ENCODE peak calls at places on chromosomes 11 and 22, in five cellular contexts. X, S, M, D and E are unnamed samples.
A peak's percentile ranks its signal among the peaks of the same experiment; 100 is the strongest.

GRCh38 chr11:66443602-66444001 is 5.0 kb upstream of the MRPL11 start:
- DNase-seq in S (no peak), M (no peak), D (no peak), X (no peak), E (no peak)

GRCh38 chr22:42544686-42545085 is 9.1 kb upstream of the SERHL2 start:
- DNase-seq in S (no peak), D (no peak), M (no peak), X (no peak), E (no peak)

GRCh38 chr11:67264886-67265632 is 1.2 kb upstream of the GRK2 start:
- DNase-seq in X (no peak), D (peak; percentile 15), S (no peak), M (peak; percentile 35), E (no peak)

GRCh38 chr11:124070906-124071621 is 29.9 kb upstream of the OR10G7 start:
- DNase-seq in M (peak; percentile 72), D (peak; percentile 25), X (no peak), S (peak; percentile 92), E (peak; percentile 24)

GRCh38 chr11:43969543-43969942 is 27.1 kb downstream of the C11orf96 start:
- DNase-seq in M (no peak), X (no peak), D (no peak), S (peak; percentile 82), E (no peak)

GRCh38 chr11:76838422-76839068 is 22.2 kb upstream of the ACER3 start:
- DNase-seq in X (no peak), S (no peak), D (peak; percentile 14), M (no peak), E (no peak)

GRCh38 chr11:120523196-120523595 is 11.6 kb downstream of the GRIK4 start:
- DNase-seq in D (no peak), M (no peak), X (peak; percentile 26), S (peak; percentile 65), E (no peak)

GRCh38 chr11:61004037-61004641 is 32.7 kb downstream of the CD6 start:
- DNase-seq in D (peak; percentile 70), X (peak; percentile 53), M (no peak), S (no peak), E (no peak)

GRCh38 chr11:127624455-127624854 is 623.9 kb upstream of the KIRREL3 start:
- DNase-seq in M (no peak), D (no peak), S (no peak), X (no peak), E (no peak)

GRCh38 chr11:69000831-69001245 is 12.2 kb downstream of the MRGPRF start:
- DNase-seq in D (peak; percentile 68), S (peak; percentile 90), M (no peak), X (no peak), E (no peak)

GRCh38 chr11:57395905-57396623 is 5.6 kb upstream of the PRG2 start:
- DNase-seq in S (no peak), X (no peak), M (no peak), D (no peak), E (no peak)

GRCh38 chr11:122440783-122441701 is 214.5 kb upstream of the UBASH3B start:
- DNase-seq in M (no peak), D (peak; percentile 65), S (peak; percentile 89), X (no peak), E (no peak)

GRCh38 chr11:64842851-64843841 is 1.3 kb downstream of the CDC42BPG start:
- DNase-seq in X (no peak), S (no peak), D (no peak), M (no peak), E (no peak)

GRCh38 chr11:15150507-15150906 is 35.8 kb downstream of the INSC start:
- DNase-seq in S (no peak), X (no peak), D (no peak), M (no peak), E (no peak)

GRCh38 chr11:69485337-69486041 is 4.0 kb downstream of the LINC01488 start:
- DNase-seq in X (no peak), D (no peak), M (no peak), S (no peak), E (no peak)

GRCh38 chr11:67644042-67644441 is 4.5 kb upstream of the TBX10 start:
- DNase-seq in M (no peak), D (no peak), X (no peak), S (peak; percentile 45), E (no peak)

GRCh38 chr11:129117595-129118350 is 74.4 kb downstream of the ARHGAP32 start:
- DNase-seq in S (no peak), M (peak; percentile 35), D (peak; percentile 11), X (peak; percentile 5), E (no peak)

GRCh38 chr11:65454311-65454695 is 31.7 kb downstream of the NEAT1 start:
- DNase-seq in X (no peak), S (peak; percentile 86), D (no peak), M (no peak), E (no peak)

GRCh38 chr11:92753161-92753560 is 216.3 kb upstream of the MTNR1B start:
- DNase-seq in X (no peak), D (no peak), S (no peak), M (no peak), E (no peak)

GRCh38 chr11:125091247-125091876 is 20.1 kb downstream of the TMEM218 start:
- DNase-seq in X (no peak), S (peak; percentile 50), D (peak; percentile 53), M (no peak), E (no peak)

GRCh38 chr11:128502736-128503135 is 84.6 kb downstream of the ETS1 start:
- DNase-seq in D (no peak), M (no peak), S (no peak), X (no peak), E (no peak)

GRCh38 chr22:49087163-49087562 is 740.5 kb downstream of the BRD1 start:
- DNase-seq in D (no peak), S (no peak), M (no peak), X (peak; percentile 31), E (no peak)

GRCh38 chr11:42840856-42841255 is 470.9 kb upstream of the API5 start:
- DNase-seq in X (no peak), M (no peak), S (no peak), D (no peak), E (no peak)

GRCh38 chr11:3836903-3837302 is 3.9 kb downstream of the RHOG start:
- DNase-seq in X (no peak), M (peak; percentile 62), D (no peak), S (peak; percentile 88), E (peak; percentile 39)

GRCh38 chr11:126072821-126073594 is 10.3 kb upstream of the CDON start:
- DNase-seq in X (no peak), D (no peak), S (no peak), M (no peak), E (no peak)

GRCh38 chr11:68215087-68215445 is 2.0 kb upstream of the KMT5B start:
- DNase-seq in M (peak; percentile 51), X (no peak), D (no peak), S (no peak), E (peak; percentile 24)

GRCh38 chr11:122853971-122854446 is 15.7 kb downstream of the CRTAM start:
- DNase-seq in S (no peak), M (peak; percentile 36), X (peak; percentile 29), D (peak; percentile 29), E (no peak)

GRCh38 chr11:124788521-124788920 is 11.7 kb downstream of the MSANTD2 start:
- DNase-seq in M (no peak), D (no peak), X (no peak), S (no peak), E (no peak)